ENCODE peak calls at places on chromosomes 16 and 17, in nine cellular contexts. N is HTR-8/SVneo; H is cardiac muscle cell; F is memory B cell; O is Calu3; L is lung microvascular endothelial cell; D is stimulated activated CD4-positive, alpha-beta T cell treated with anti-CD3 and anti-CD28 coated beads, Interleukin-1b, Interleukin-23, amount 100 ng/mL, for 24 hours; U is HT1080; Q is activated CD8-positive, alpha-beta memory T cell treated with anti-CD3 and anti-CD28 coated beads for 24 hours. X is an unnamed sample.

GRCh38 chr16:85835227-85835751 is 35.8 kb downstream of the COX4I1 start:
- DNase-seq in F (no peak), U (no peak), O (no peak), L (no peak), Q (no peak), N (no peak), D (no peak), H (no peak), X (no peak)

GRCh38 chr16:15736529-15736928 is 86.5 kb downstream of the NDE1 start:
- DNase-seq in N (no peak), L (no peak), D (no peak), O (no peak), Q (no peak), U (no peak), F (no peak), H (no peak), X (no peak)

GRCh38 chr16:70156207-70156978 is 17.2 kb upstream of the CLEC18C start:
- DNase-seq in N (peak), U (peak), L (no peak), Q (peak), F (no peak), D (no peak), H (no peak), O (no peak), X (no peak)

GRCh38 chr17:74697477-74697876 is 15.2 kb downstream of the CD300LF start:
- DNase-seq in O (no peak), F (no peak), L (no peak), N (no peak), U (no peak), D (no peak), Q (no peak), H (no peak), X (no peak)

GRCh38 chr17:31575043-31575442 is 183.6 kb downstream of the RAB11FIP4 start:
- DNase-seq in D (no peak), H (no peak), F (no peak), Q (no peak), L (no peak), O (no peak), N (no peak), U (no peak), X (no peak)

GRCh38 chr16:14564881-14565687 is 65.0 kb downstream of the PARN start:
- DNase-seq in U (no peak), H (peak), N (no peak), O (no peak), L (peak), Q (no peak), D (no peak), F (no peak), X (no peak)

GRCh38 chr17:60079401-60079861 is 710 bp upstream of the HEATR6 start:
- DNase-seq in H (peak), N (no peak), U (peak), Q (no peak), L (no peak), O (no peak), F (no peak), D (no peak), X (peak)

GRCh38 chr17:39716879-39717536 is 13.3 kb downstream of the MIEN1 start:
- DNase-seq in Q (no peak), D (no peak), N (no peak), L (no peak), O (peak), F (no peak), U (no peak), H (no peak), X (no peak)

GRCh38 chr17:79803997-79804855 is 7.3 kb upstream of the CBX8 start:
- DNase-seq in U (no peak), H (no peak), Q (peak), O (no peak), L (no peak), F (peak), D (peak), N (no peak), X (no peak)

GRCh38 chr16:53378138-53378537 is 56.1 kb upstream of the RBL2 start:
- DNase-seq in U (no peak), N (no peak), F (no peak), H (no peak), D (no peak), O (no peak), Q (no peak), L (no peak), X (no peak)